ENCODE peak calls at places on chromosome 13, in four cellular contexts. Z is left ventricle myocardium inferior; G is activated naive CD8-positive, alpha-beta T cell treated with anti-CD3 and anti-CD28 coated beads, Interleukin-2, amount 50 U/mL, for 16 hours; J is DMS153. R is an unnamed sample.
A peak's percentile ranks its signal among the peaks of the same experiment; 100 is the strongest.

GRCh38 chr13:40476175-40476958 is 190.1 kb downstream of the FOXO1 start:
- DNase-seq in Z (no peak), J (no peak), G (no peak), R (no peak)

GRCh38 chr13:43769552-43769951 is 17.2 kb downstream of the ENOX1 start:
- DNase-seq in G (no peak), Z (no peak), J (no peak), R (no peak)

GRCh38 chr13:46721054-46721453 is 75.9 kb downstream of the ESD start:
- DNase-seq in J (no peak), Z (peak; percentile 19), G (no peak), R (no peak)

GRCh38 chr13:113596321-113597200 is 12.0 kb downstream of the TFDP1 start:
- DNase-seq in Z (peak; percentile 10), G (no peak), J (no peak), R (no peak)

GRCh38 chr13:39803156-39803555 is 147.7 kb downstream of the COG6 start:
- DNase-seq in Z (no peak), J (no peak), G (no peak), R (no peak)

GRCh38 chr13:68145852-68146251 is 915.7 kb upstream of the PCDH9 start:
- DNase-seq in G (no peak), J (no peak), Z (no peak), R (no peak)

GRCh38 chr13:100584901-100585300 is 3.7 kb downstream of the GGACT start:
- DNase-seq in J (no peak), G (no peak), Z (no peak), R (no peak)

GRCh38 chr13:24784319-24784718 is 20.4 kb downstream of the RNF17 start:
- DNase-seq in G (no peak), Z (no peak), J (no peak), R (no peak)

GRCh38 chr13:35814573-35814972 is 316.6 kb downstream of the DCLK1 start:
- DNase-seq in G (no peak), J (no peak), Z (no peak), R (no peak)

GRCh38 chr13:46134961-46135522 is 30.2 kb upstream of the CPB2 start:
- DNase-seq in J (peak; percentile 87), Z (no peak), G (no peak), R (no peak)

GRCh38 chr13:73934215-73934623 is 200.0 kb downstream of the KLF12 start:
- DNase-seq in Z (no peak), J (no peak), G (no peak), R (no peak)

GRCh38 chr13:73336789-73337188 is 278.0 kb downstream of the KLF5 start:
- DNase-seq in Z (no peak), G (no peak), J (no peak), R (no peak)

GRCh38 chr13:109381546-109382180 is 404.7 kb downstream of the IRS2 start:
- DNase-seq in Z (no peak), G (no peak), J (no peak), R (no peak)

GRCh38 chr13:105450784-105451183 is 1084.7 kb downstream of the EFNB2 start:
- DNase-seq in J (no peak), Z (no peak), G (no peak), R (no peak)

GRCh38 chr13:30866692-30867669 is 39.1 kb upstream of the MEDAG start:
- DNase-seq in Z (no peak), J (peak; percentile 23), G (no peak), R (no peak)

GRCh38 chr13:112859817-112860190 is 109.2 kb upstream of the MCF2L start:
- DNase-seq in J (no peak), Z (no peak), G (no peak), R (no peak)

GRCh38 chr13:36157475-36157874 is 26.3 kb upstream of the DCLK1 start:
- DNase-seq in J (peak; percentile 66), G (no peak), Z (no peak), R (no peak)

GRCh38 chr13:39531646-39532045 is 71.3 kb downstream of the LHFPL6 start:
- DNase-seq in J (no peak), Z (no peak), G (no peak), R (no peak)

GRCh38 chr13:51422484-51422883 is 30.4 kb downstream of the INTS6 start:
- DNase-seq in Z (no peak), G (no peak), J (no peak), R (no peak)

GRCh38 chr13:34156841-34157365 is 339.0 kb downstream of the RFC3 start:
- DNase-seq in G (no peak), Z (peak; percentile 22), J (peak; percentile 90), R (no peak)

GRCh38 chr13:109329175-109329574 is 457.2 kb downstream of the IRS2 start:
- DNase-seq in G (no peak), Z (no peak), J (no peak), R (peak; percentile 62)

R was measured in vagina.